ENCODE peak calls at places on chromosomes 2 and 18, in seven cellular contexts. T, M, C, R, D, H and I are unnamed samples.

GRCh38 chr18:37550118-37550875 is 15.3 kb downstream of the CELF4 start:
- DNase-seq in T (no peak), M (no peak), C (no peak), R (no peak), D (no peak), H (no peak), I (no peak)

GRCh38 chr2:36750101-36750500 is 53.6 kb downstream of the VIT start:
- DNase-seq in T (no peak), M (no peak), C (no peak), R (no peak), D (no peak), H (no peak), I (no peak)

GRCh38 chr2:173892341-173892740 is 72.8 kb downstream of the SP3 start:
- DNase-seq in T (no peak), M (no peak), C (no peak), R (no peak), D (no peak), H (no peak), I (no peak)

GRCh38 chr2:181058378-181059269 is 78.2 kb downstream of the UBE2E3 start:
- DNase-seq in T (no peak), M (peak), C (no peak), R (peak), D (no peak), H (peak), I (no peak)

GRCh38 chr2:57333221-57333620 is 713.4 kb upstream of the VRK2 start:
- DNase-seq in T (no peak), M (no peak), C (no peak), R (no peak), D (no peak), H (no peak), I (no peak)

GRCh38 chr2:58107803-58108710 is 61.5 kb downstream of the VRK2 start:
- DNase-seq in T (no peak), M (peak), C (no peak), R (peak), D (no peak), H (no peak), I (no peak)

GRCh38 chr2:164065038-164065437 is 329.2 kb upstream of the FIGN start:
- DNase-seq in T (no peak), M (no peak), C (no peak), R (no peak), D (no peak), H (no peak), I (no peak)

GRCh38 chr2:62306751-62307468 is 111.0 kb downstream of the B3GNT2 start:
- DNase-seq in T (no peak), M (peak), C (no peak), R (peak), D (no peak), H (no peak), I (peak)

GRCh38 chr2:72548081-72548764 is 277.6 kb downstream of the EXOC6B start:
- DNase-seq in T (no peak), M (peak), C (no peak), R (no peak), D (no peak), H (peak), I (no peak)

GRCh38 chr2:160428425-160428763 is 65.2 kb downstream of the RBMS1 start:
- DNase-seq in T (no peak), M (no peak), C (no peak), R (no peak), D (no peak), H (no peak), I (no peak)

GRCh38 chr2:10544252-10544651 is 96.1 kb upstream of the ODC1 start:
- DNase-seq in T (no peak), M (no peak), C (no peak), R (no peak), D (no peak), H (no peak), I (no peak)

GRCh38 chr2:157231476-157231875 is 26.0 kb upstream of the GALNT5 start:
- DNase-seq in T (no peak), M (no peak), C (no peak), R (no peak), D (no peak), H (no peak), I (no peak)

GRCh38 chr2:219454217-219454616 is 19.6 kb downstream of the SPEG start:
- DNase-seq in T (no peak), M (no peak), C (peak), R (no peak), D (no peak), H (no peak), I (no peak)

GRCh38 chr2:199624958-199625357 is 167.2 kb upstream of the SATB2 start:
- DNase-seq in T (no peak), M (peak), C (no peak), R (no peak), D (no peak), H (no peak), I (no peak)

GRCh38 chr2:84702941-84703340 is 177.9 kb downstream of the TRABD2A start:
- DNase-seq in T (no peak), M (no peak), C (no peak), R (no peak), D (no peak), H (no peak), I (no peak)

GRCh38 chr2:23524261-23524706 is 139.3 kb downstream of the KLHL29 start:
- DNase-seq in T (no peak), M (no peak), C (peak), R (peak), D (no peak), H (no peak), I (no peak)

GRCh38 chr18:76056467-76057194 is 438.4 kb downstream of the ZNF516 start:
- DNase-seq in T (peak), M (no peak), C (peak), R (no peak), D (no peak), H (no peak), I (no peak)

GRCh38 chr2:231037731-231038482 is 584 bp downstream of the C2orf72 start:
- DNase-seq in T (no peak), M (no peak), C (no peak), R (no peak), D (no peak), H (peak), I (no peak)

GRCh38 chr2:61763605-61764034 is 90.2 kb downstream of the FAM161A start:
- DNase-seq in T (peak), M (no peak), C (peak), R (peak), D (peak), H (peak), I (peak)

GRCh38 chr2:128494640-128495321 is 176.1 kb upstream of the HS6ST1 start:
- DNase-seq in T (peak), M (no peak), C (no peak), R (no peak), D (no peak), H (peak), I (peak)

GRCh38 chr18:60493066-60493465 is 120.5 kb upstream of the MC4R start:
- DNase-seq in T (no peak), M (no peak), C (no peak), R (no peak), D (no peak), H (no peak), I (no peak)

GRCh38 chr2:12816379-12817306 is 99.9 kb downstream of the TRIB2 start:
- DNase-seq in T (no peak), M (peak), C (no peak), R (peak), D (no peak), H (no peak), I (no peak)

GRCh38 chr2:216379955-216380354 is 7.7 kb upstream of the MARCHF4 start:
- DNase-seq in T (no peak), M (no peak), C (no peak), R (no peak), D (no peak), H (no peak), I (no peak)

GRCh38 chr2:1625281-1626001 is 118.9 kb downstream of the PXDN start:
- DNase-seq in T (peak), M (peak), C (peak), R (peak), D (peak), H (no peak), I (peak)

GRCh38 chr2:144350151-144350802 is 169.6 kb downstream of the ZEB2 start:
- DNase-seq in T (peak), M (no peak), C (no peak), R (no peak), D (no peak), H (no peak), I (no peak)

GRCh38 chr18:23779696-23780303 is 90.5 kb downstream of the LAMA3 start:
- DNase-seq in T (no peak), M (no peak), C (no peak), R (peak), D (no peak), H (peak), I (no peak)

GRCh38 chr2:240234503-240234951 is 94.1 kb upstream of the OTOS start:
- DNase-seq in T (peak), M (no peak), C (no peak), R (no peak), D (peak), H (no peak), I (peak)

GRCh38 chr2:88641330-88641729 is 14.1 kb upstream of the EIF2AK3 start:
- DNase-seq in T (no peak), M (no peak), C (no peak), R (no peak), D (no peak), H (no peak), I (no peak)

GRCh38 chr2:98036349-98037000 is 40.7 kb upstream of the TMEM131 start:
- DNase-seq in T (peak), M (no peak), C (no peak), R (no peak), D (no peak), H (peak), I (no peak)

GRCh38 chr2:69177063-69177771 is 164.2 kb downstream of the ANTXR1 start:
- DNase-seq in T (peak), M (no peak), C (peak), R (no peak), D (peak), H (no peak), I (no peak)

GRCh38 chr18:72460210-72460680 is 83.9 kb downstream of the CBLN2 start:
- DNase-seq in T (no peak), M (no peak), C (no peak), R (no peak), D (no peak), H (no peak), I (no peak)

GRCh38 chr2:224220581-224221255 is 181.2 kb downstream of the FAM124B start:
- DNase-seq in T (no peak), M (peak), C (no peak), R (no peak), D (no peak), H (no peak), I (no peak)

GRCh38 chr18:35524236-35524635 is 26.5 kb upstream of the INO80C start:
- DNase-seq in T (no peak), M (no peak), C (no peak), R (no peak), D (peak), H (no peak), I (no peak)

GRCh38 chr2:20449501-20450200 is 2.8 kb downstream of the RHOB start:
- DNase-seq in T (no peak), M (no peak), C (peak), R (no peak), D (no peak), H (no peak), I (no peak)

GRCh38 chr2:11995381-11995947 is 249.0 kb downstream of the LPIN1 start:
- DNase-seq in T (no peak), M (no peak), C (no peak), R (peak), D (no peak), H (no peak), I (no peak)

GRCh38 chr2:40315684-40316083 is 136.2 kb downstream of the SLC8A1 start:
- DNase-seq in T (peak), M (no peak), C (no peak), R (no peak), D (no peak), H (no peak), I (no peak)

DNA sequence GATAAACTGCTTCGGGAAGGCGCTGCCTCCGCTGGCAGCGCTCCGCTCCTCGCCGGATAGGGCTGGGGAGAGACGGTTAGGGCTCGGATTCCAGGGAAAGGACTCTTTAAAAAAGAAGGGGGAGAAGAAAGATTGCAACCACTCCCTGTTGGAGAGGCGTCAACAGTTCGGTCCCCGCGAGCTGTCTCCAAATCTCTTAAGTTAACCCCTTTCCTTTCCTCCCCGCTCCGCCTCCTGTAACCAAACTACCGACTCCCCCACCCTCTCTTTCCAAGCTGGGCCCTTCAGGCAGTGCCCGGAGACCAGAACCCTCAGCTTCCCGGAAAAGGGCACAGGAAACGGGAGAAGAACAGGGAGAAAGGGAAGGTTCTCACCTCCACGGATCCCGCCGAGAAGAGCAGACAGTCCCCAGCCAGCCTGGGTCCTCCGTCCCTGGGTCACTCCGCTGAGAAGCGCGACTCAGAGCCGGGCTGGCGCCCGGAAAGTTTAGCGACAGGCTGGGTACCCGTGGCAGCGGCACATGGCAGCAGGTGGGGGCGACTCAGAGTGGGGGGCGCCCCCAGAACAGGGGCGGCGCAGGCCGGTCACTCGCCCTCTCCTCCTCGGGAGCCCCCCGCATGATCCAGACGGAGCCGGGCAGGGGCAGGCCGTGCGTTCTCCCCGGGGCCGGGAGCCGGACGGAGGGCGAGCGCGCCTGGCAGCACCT is 662 bp downstream of the FZD5 start:
- DNase-seq in T (no peak), M (peak), C (peak), R (peak), D (peak), H (peak), I (peak)
- H3K27ac ChIP-seq in T (peak), M (peak), C (peak), R (peak), D (peak), H (peak), I (peak)

DNA sequence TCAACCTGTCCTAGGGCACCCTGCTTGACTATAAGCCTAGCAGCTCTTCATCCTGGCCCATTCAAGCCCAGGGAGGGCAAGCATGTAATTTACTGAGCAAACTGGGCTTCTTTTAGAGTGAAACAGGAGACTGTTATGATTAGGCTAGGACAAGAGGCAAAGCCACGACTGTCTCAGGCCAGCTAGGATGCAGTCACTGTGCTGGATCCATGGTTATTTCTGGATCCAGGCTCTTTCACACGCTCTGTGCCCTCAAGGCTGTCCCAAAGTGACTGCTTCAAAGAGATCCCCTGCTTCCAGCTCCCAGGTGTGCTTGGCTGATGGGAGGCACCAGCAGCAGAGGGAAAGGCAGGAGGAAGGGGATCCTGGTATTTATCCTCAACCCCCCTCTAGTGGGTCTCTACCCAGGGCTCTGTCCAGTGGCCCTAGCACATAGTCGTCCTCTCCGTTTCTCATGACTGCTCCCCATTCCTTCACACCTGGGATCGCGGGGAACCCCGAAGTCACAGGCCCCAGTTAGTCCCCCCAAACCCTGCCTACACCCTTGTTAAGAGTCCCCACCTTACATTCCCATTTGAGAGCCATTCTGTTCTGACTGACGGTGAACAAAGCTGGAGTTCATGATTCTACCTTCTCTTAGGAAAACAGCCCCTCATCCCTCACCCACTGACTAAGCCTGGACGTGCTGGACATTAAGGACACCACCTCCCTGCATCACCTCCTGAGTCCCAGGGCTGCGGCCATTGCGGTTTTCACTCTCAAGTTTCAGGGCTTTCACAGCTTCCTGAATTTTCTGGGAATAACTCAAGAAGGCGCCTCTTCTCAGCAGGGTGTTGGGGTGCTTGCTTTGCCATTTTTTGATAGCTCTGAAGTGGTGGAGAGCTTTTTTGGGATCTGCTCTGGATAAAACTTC is 63.2 kb downstream of the POLR1A start:
- DNase-seq in T (no peak), M (no peak), C (peak), R (no peak), D (no peak), H (no peak), I (no peak)
- H3K27ac ChIP-seq in T (no peak), M (no peak), C (no peak), R (no peak), D (no peak), H (no peak), I (no peak)

GRCh38 chr18:26888259-26888658 is 22.8 kb upstream of the AQP4 start:
- DNase-seq in T (no peak), M (no peak), C (no peak), R (no peak), D (no peak), H (no peak), I (no peak)

GRCh38 chr18:26894426-26894825 is 28.9 kb upstream of the AQP4 start:
- DNase-seq in T (no peak), M (no peak), C (no peak), R (no peak), D (no peak), H (no peak), I (no peak)

DNA sequence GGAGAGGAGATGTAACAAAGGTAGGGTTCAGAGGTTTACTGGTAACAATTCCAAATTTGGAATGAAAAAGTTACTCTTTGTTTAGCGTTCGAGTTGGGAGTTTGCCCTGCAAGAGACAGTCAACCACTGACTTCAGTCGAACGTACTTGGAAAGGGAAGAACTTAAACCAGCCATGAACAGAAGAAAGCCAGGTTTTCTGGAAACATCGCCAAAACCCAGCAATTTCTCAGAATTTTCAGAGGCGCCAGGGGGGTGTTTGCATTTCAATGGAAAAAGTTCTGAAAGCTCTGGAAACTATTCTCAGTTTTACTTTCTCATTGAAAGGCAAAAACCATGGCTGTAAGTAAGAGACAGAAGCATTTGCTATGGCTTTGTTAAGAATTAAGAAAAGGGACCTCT is 28.5 kb upstream of the AQP4 start:
- DNase-seq in T (no peak), M (no peak), C (no peak), R (no peak), D (no peak), H (no peak), I (no peak)
- H3K27ac ChIP-seq in T (no peak), M (no peak), C (no peak), R (no peak), D (no peak), H (no peak), I (no peak)

GRCh38 chr2:202036601-202037037 is 3.0 kb downstream of the FZD7 start:
- DNase-seq in T (no peak), M (no peak), C (peak), R (no peak), D (no peak), H (peak), I (no peak)
- H3K27ac ChIP-seq in T (no peak), M (peak), C (peak), R (no peak), D (no peak), H (peak), I (no peak)

DNA sequence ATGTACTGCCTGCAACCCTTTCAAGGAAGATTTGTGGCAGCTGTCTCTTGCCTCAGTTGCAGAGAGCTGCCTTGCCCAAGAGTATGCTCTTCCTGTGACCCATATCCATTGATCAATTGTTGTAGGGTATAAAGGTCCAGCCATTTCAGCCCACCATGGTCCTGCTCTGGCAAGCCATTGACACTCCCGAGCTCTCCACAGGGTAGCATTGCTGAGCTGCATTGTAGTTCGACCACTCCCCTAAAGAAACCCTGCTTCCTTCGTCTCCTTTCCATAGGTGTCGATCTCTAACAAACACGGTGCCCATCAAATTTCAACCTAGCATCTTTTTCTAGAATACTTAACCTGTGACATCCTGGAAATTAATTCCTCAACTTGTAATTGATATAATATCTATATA is 104.9 kb upstream of the NDUFV2 start:
- DNase-seq in T (no peak), M (no peak), C (no peak), R (no peak), D (no peak), H (no peak), I (no peak)
- H3K27ac ChIP-seq in T (no peak), M (no peak), C (peak), R (no peak), D (no peak), H (no peak), I (no peak)

DNA sequence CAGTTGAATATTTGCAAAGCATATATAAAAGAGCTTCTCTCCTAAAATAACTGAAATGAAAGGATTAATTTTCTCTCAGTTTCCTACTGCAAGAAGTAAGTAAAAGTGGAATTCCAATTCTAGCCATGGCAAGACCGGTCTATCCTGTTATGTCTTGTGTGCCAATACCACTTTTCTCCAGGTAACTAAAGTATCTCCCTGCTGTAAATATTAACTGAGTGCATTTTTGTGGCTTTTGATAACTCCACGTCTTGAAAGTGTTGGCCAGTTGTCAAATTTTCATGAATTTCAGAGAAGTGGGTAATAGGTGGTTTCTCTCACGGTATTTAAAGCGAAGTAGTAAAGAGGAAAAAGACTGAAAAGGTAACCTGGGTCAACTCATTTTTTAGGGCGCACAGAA is 225.9 kb downstream of the NEDD4L start:
- DNase-seq in T (no peak), M (peak), C (no peak), R (peak), D (no peak), H (no peak), I (no peak)
- H3K27ac ChIP-seq in T (no peak), M (peak), C (no peak), R (peak), D (peak), H (no peak), I (no peak)